ENCODE peak calls at places on chromosomes 13 and 19, in five cellular contexts. One of them, this sample, is unnamed.

GRCh38 chr13:110644892-110645521 is 29.7 kb downstream of the NAXD start:
- DNase-seq in K562: no peak
- DNase-seq in AG09309: peak; percentile 4
- DNase-seq in CD8-positive, alpha-beta T cell: no peak
- DNase-seq in cardiac fibroblast: peak; percentile 28
- DNase-seq in this sample: peak; percentile 83

GRCh38 chr13:109333893-109334651 is 452.3 kb downstream of the IRS2 start:
- DNase-seq in cardiac fibroblast: no peak
- DNase-seq in CD8-positive, alpha-beta T cell: no peak
- DNase-seq in AG09309: no peak
- DNase-seq in K562: no peak
- DNase-seq in this sample: no peak

GRCh38 chr13:113855012-113855921 is 8.6 kb downstream of the GAS6 start:
- DNase-seq in AG09309: no peak
- DNase-seq in CD8-positive, alpha-beta T cell: no peak
- DNase-seq in K562: no peak
- DNase-seq in cardiac fibroblast: peak; percentile 38
- DNase-seq in this sample: peak; percentile 50

GRCh38 chr13:60397693-60398437 is 845 bp downstream of the TDRD3 start:
- DNase-seq in AG09309: peak; percentile 29
- DNase-seq in CD8-positive, alpha-beta T cell: peak; percentile 15
- DNase-seq in K562: no peak
- DNase-seq in cardiac fibroblast: peak; percentile 75
- DNase-seq in this sample: peak; percentile 80

GRCh38 chr13:49410006-49410405 is 33.9 kb downstream of the CAB39L start:
- DNase-seq in AG09309: no peak
- DNase-seq in CD8-positive, alpha-beta T cell: no peak
- DNase-seq in K562: no peak
- DNase-seq in cardiac fibroblast: no peak
- DNase-seq in this sample: no peak

GRCh38 chr19:48398329-48399235 is 5.1 kb downstream of the GRIN2D start:
- DNase-seq in AG09309: no peak
- DNase-seq in CD8-positive, alpha-beta T cell: peak; percentile 86
- DNase-seq in cardiac fibroblast: peak; percentile 83
- DNase-seq in K562: peak; percentile 94
- DNase-seq in this sample: peak; percentile 86

GRCh38 chr19:41907994-41908615 is 20.1 kb downstream of the ERFL start:
- DNase-seq in cardiac fibroblast: no peak
- DNase-seq in CD8-positive, alpha-beta T cell: no peak
- DNase-seq in AG09309: no peak
- DNase-seq in K562: no peak
- DNase-seq in this sample: no peak

GRCh38 chr13:70297219-70297618 is 189.0 kb upstream of the KLHL1 start:
- DNase-seq in cardiac fibroblast: no peak
- DNase-seq in CD8-positive, alpha-beta T cell: no peak
- DNase-seq in AG09309: no peak
- DNase-seq in K562: no peak
- DNase-seq in this sample: no peak

GRCh38 chr19:1069009-1069779 is 2.2 kb downstream of the ARHGAP45 start:
- DNase-seq in CD8-positive, alpha-beta T cell: peak; percentile 68
- DNase-seq in AG09309: no peak
- DNase-seq in K562: no peak
- DNase-seq in cardiac fibroblast: no peak
- DNase-seq in this sample: no peak

GRCh38 chr13:35953537-35954206 is 177.5 kb downstream of the DCLK1 start:
- DNase-seq in AG09309: peak; percentile 85
- DNase-seq in cardiac fibroblast: peak; percentile 98
- DNase-seq in CD8-positive, alpha-beta T cell: no peak
- DNase-seq in K562: peak; percentile 7
- DNase-seq in this sample: peak; percentile 91

GRCh38 chr19:47608074-47608907 is 643 bp upstream of the BICRA start:
- DNase-seq in K562: peak; percentile 97
- DNase-seq in cardiac fibroblast: peak; percentile 90
- DNase-seq in AG09309: peak; percentile 66
- DNase-seq in CD8-positive, alpha-beta T cell: peak; percentile 96
- DNase-seq in this sample: peak; percentile 96

GRCh38 chr13:67966065-67966464 is 735.9 kb upstream of the PCDH9 start:
- DNase-seq in CD8-positive, alpha-beta T cell: no peak
- DNase-seq in K562: no peak
- DNase-seq in AG09309: no peak
- DNase-seq in cardiac fibroblast: no peak
- DNase-seq in this sample: no peak

GRCh38 chr19:1130801-1131717 is 27.3 kb downstream of the GPX4 start:
- DNase-seq in cardiac fibroblast: no peak
- DNase-seq in K562: no peak
- DNase-seq in AG09309: no peak
- DNase-seq in CD8-positive, alpha-beta T cell: peak; percentile 34
- DNase-seq in this sample: no peak

GRCh38 chr13:37486171-37486661 is 112.4 kb downstream of the POSTN start:
- DNase-seq in AG09309: peak; percentile 67
- DNase-seq in cardiac fibroblast: no peak
- DNase-seq in CD8-positive, alpha-beta T cell: no peak
- DNase-seq in K562: no peak
- DNase-seq in this sample: no peak

GRCh38 chr19:54232552-54232934 is 9.7 kb upstream of the LILRB3 start:
- DNase-seq in cardiac fibroblast: no peak
- DNase-seq in CD8-positive, alpha-beta T cell: no peak
- DNase-seq in K562: no peak
- DNase-seq in AG09309: no peak
- DNase-seq in this sample: no peak

GRCh38 chr19:8387688-8388611 is 2.2 kb upstream of the RAB11B start:
- DNase-seq in cardiac fibroblast: no peak
- DNase-seq in CD8-positive, alpha-beta T cell: no peak
- DNase-seq in AG09309: no peak
- DNase-seq in K562: no peak
- DNase-seq in this sample: no peak

GRCh38 chr13:113052206-113052605 is 53.4 kb upstream of the F7 start:
- DNase-seq in K562: no peak
- DNase-seq in cardiac fibroblast: no peak
- DNase-seq in CD8-positive, alpha-beta T cell: no peak
- DNase-seq in AG09309: no peak
- DNase-seq in this sample: no peak

GRCh38 chr13:93951153-93951552 is 528.3 kb downstream of the DCT start:
- DNase-seq in CD8-positive, alpha-beta T cell: no peak
- DNase-seq in cardiac fibroblast: peak; percentile 25
- DNase-seq in K562: no peak
- DNase-seq in AG09309: no peak
- DNase-seq in this sample: peak; percentile 22

GRCh38 chr19:35272122-35272715 is 3.5 kb downstream of the USF2 start:
- DNase-seq in K562: no peak
- DNase-seq in AG09309: no peak
- DNase-seq in CD8-positive, alpha-beta T cell: no peak
- DNase-seq in cardiac fibroblast: no peak
- DNase-seq in this sample: no peak

GRCh38 chr13:19184176-19184575 is 2.6 kb upstream of the TUBA3C start:
- DNase-seq in CD8-positive, alpha-beta T cell: no peak
- DNase-seq in K562: no peak
- DNase-seq in AG09309: no peak
- DNase-seq in cardiac fibroblast: no peak
- DNase-seq in this sample: no peak

GRCh38 chr13:25945596-25945995 is 106.2 kb downstream of the SHISA2 start:
- DNase-seq in K562: no peak
- DNase-seq in cardiac fibroblast: no peak
- DNase-seq in AG09309: no peak
- DNase-seq in CD8-positive, alpha-beta T cell: no peak
- DNase-seq in this sample: peak; percentile 84

GRCh38 chr13:112562786-112563383 is 25.1 kb downstream of the TUBGCP3 start:
- DNase-seq in CD8-positive, alpha-beta T cell: no peak
- DNase-seq in K562: no peak
- DNase-seq in cardiac fibroblast: no peak
- DNase-seq in AG09309: no peak
- DNase-seq in this sample: no peak

GRCh38 chr19:53076984-53077383 is 26.2 kb downstream of the ZNF160 start:
- DNase-seq in K562: no peak
- DNase-seq in cardiac fibroblast: peak; percentile 70
- DNase-seq in CD8-positive, alpha-beta T cell: no peak
- DNase-seq in AG09309: no peak
- DNase-seq in this sample: peak; percentile 45

DNA sequence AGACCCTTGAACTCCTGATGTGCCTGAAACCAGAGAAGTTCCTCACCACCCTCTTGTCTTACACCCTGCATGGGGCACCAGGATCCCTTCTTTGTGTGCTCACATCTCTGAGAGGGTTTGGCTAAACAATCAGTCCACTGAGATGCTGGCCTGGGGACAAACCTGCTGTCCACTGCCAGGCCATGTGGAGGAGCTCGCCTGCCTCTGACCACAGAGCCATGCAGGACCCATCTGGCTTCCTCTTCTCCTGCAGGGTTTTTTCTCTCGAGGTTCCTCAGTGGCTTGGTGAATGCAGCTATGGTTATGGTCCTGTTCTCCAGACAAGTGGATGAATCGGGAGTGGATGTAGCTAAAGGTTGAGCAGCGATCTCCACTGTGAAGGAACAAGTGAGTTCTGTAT is 49.1 kb upstream of the MEDAG start:
- DNase-seq in CD8-positive, alpha-beta T cell: no peak
- DNase-seq in K562: no peak
- DNase-seq in AG09309: no peak
- DNase-seq in cardiac fibroblast: no peak
- DNase-seq in this sample: peak; percentile 52
- TF ChIP-seq CTCF in CD8-positive, alpha-beta T cell: no peak
- TF ChIP-seq CTCF in K562: no peak
- TF ChIP-seq CTCF in AG09309: peak; percentile 43
- TF ChIP-seq CTCF in cardiac fibroblast: no peak
- TF ChIP-seq CTCF in this sample: peak; percentile 33

DNA sequence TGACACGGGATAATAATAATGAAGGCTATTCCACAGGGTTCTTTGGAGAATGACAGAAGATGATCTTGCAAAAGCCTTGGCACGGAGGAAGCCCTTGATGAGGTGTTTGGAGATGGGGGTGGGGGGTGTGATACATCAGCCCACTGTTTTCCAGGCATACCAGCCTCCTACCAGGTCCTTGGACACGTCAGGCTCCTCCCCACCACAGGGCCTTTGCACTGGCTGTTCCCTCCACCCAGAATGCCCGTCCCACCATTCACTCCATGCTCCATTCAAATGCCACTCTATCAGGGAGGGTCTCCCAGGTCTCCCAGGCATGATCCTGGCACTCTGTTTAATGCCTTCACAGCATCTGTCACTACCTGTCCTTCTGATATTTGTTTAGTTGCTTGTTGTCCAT is 2.7 kb downstream of the WIZ start:
- DNase-seq in cardiac fibroblast: no peak
- DNase-seq in K562: no peak
- DNase-seq in AG09309: no peak
- DNase-seq in CD8-positive, alpha-beta T cell: no peak
- DNase-seq in this sample: no peak
- H3K4me3 ChIP-seq in cardiac fibroblast: no peak overlapping the region
- H3K4me3 ChIP-seq in K562: no peak overlapping the region
- H3K4me3 ChIP-seq in AG09309: no peak overlapping the region
- H3K4me3 ChIP-seq in CD8-positive, alpha-beta T cell: no peak overlapping the region
- H3K4me3 ChIP-seq in this sample: no peak overlapping the region

DNA sequence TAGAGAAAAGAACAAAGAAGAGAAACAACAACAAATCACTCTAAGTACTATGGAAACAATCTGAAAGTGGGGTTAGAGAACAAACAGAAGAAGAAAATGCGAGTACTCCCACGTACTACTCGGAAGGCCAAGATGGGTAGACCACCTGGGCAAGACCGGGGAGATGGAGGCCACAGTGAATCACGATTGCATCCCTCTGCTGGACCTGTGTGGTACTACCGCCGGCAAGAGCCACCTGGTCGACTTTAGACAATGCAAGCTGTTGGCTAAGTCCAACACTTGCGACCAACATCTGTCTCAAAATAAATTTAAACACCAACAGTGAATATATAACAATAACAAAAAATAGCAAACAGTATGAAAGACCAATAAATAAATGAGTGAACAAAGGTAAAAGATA is 45.5 kb upstream of the ZNF91 start:
- DNase-seq in AG09309: no peak
- DNase-seq in K562: peak; percentile 26
- DNase-seq in cardiac fibroblast: no peak
- DNase-seq in CD8-positive, alpha-beta T cell: no peak
- DNase-seq in this sample: no peak
- TF ChIP-seq CTCF in AG09309: peak; percentile 42
- TF ChIP-seq CTCF in K562: peak; percentile 19
- TF ChIP-seq CTCF in cardiac fibroblast: peak; percentile 41
- TF ChIP-seq CTCF in CD8-positive, alpha-beta T cell: no peak
- TF ChIP-seq CTCF in this sample: peak; percentile 44

DNA sequence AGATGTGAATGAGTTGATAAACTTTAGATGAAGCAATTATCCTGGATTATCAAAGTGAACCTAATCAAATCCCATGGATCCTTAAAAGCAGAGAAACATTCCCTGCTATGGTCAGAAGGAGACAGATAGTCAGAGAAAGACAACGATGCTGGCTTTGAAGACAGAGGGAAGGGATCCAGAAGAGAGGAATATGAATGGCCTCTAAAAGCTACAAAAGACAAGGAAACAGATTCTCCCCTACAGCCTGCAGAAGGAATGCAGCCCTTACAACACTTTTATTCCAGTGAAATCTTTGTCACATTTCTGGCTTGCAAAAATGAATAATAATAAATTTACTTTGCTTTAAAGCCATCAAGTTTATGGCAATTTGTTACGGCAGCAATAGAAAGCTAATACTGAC is 1164.2 kb downstream of the PCDH17 start:
- DNase-seq in cardiac fibroblast: no peak
- DNase-seq in AG09309: no peak
- DNase-seq in CD8-positive, alpha-beta T cell: no peak
- DNase-seq in K562: no peak
- DNase-seq in this sample: no peak
- H3K4me3 ChIP-seq in cardiac fibroblast: no peak overlapping the region
- H3K4me3 ChIP-seq in AG09309: no peak overlapping the region
- H3K4me3 ChIP-seq in CD8-positive, alpha-beta T cell: no peak overlapping the region
- H3K4me3 ChIP-seq in K562: no peak overlapping the region
- H3K4me3 ChIP-seq in this sample: no peak overlapping the region

GRCh38 chr13:29266743-29267142 is 328.7 kb downstream of the SLC7A1 start:
- DNase-seq in K562: no peak
- DNase-seq in CD8-positive, alpha-beta T cell: no peak
- DNase-seq in AG09309: no peak
- DNase-seq in cardiac fibroblast: no peak
- DNase-seq in this sample: no peak

GRCh38 chr13:29270536-29271045 is 324.9 kb downstream of the SLC7A1 start:
- DNase-seq in AG09309: no peak
- DNase-seq in CD8-positive, alpha-beta T cell: no peak
- DNase-seq in cardiac fibroblast: no peak
- DNase-seq in K562: no peak
- DNase-seq in this sample: no peak

GRCh38 chr13:29260684-29261083 is 334.8 kb downstream of the SLC7A1 start:
- DNase-seq in AG09309: no peak
- DNase-seq in K562: no peak
- DNase-seq in CD8-positive, alpha-beta T cell: no peak
- DNase-seq in cardiac fibroblast: no peak
- DNase-seq in this sample: no peak

GRCh38 chr13:29266261-29266660 is 329.2 kb downstream of the SLC7A1 start:
- DNase-seq in cardiac fibroblast: no peak
- DNase-seq in AG09309: no peak
- DNase-seq in CD8-positive, alpha-beta T cell: no peak
- DNase-seq in K562: no peak
- DNase-seq in this sample: no peak
- TF ChIP-seq CTCF in cardiac fibroblast: no peak
- TF ChIP-seq CTCF in AG09309: no peak
- TF ChIP-seq CTCF in CD8-positive, alpha-beta T cell: no peak
- TF ChIP-seq CTCF in K562: peak; percentile 6
- TF ChIP-seq CTCF in this sample: no peak